ENCODE peak calls at places on chromosomes 7 and 10, in five cellular contexts. C, M, K, H and O are unnamed samples.

GRCh38 chr7:150941983-150942590 is 36.0 kb downstream of the KCNH2 start:
- DNase-seq in C (peak; percentile 84), M (no peak), K (peak; percentile 24), H (no peak), O (no peak)

GRCh38 chr10:69911571-69912528 is 110.1 kb downstream of the COL13A1 start:
- DNase-seq in C (no peak), M (peak; percentile 36), K (no peak), H (no peak), O (peak; percentile 77)

GRCh38 chr10:127945948-127946347 is 39.0 kb downstream of the PTPRE start:
- DNase-seq in C (no peak), M (no peak), K (no peak), H (no peak), O (no peak)

GRCh38 chr7:33982425-33982786 is 77.1 kb downstream of the BMPER start:
- DNase-seq in C (no peak), M (peak; percentile 31), K (no peak), H (peak; percentile 76), O (peak; percentile 60)

GRCh38 chr7:2670720-2671391 is 17.1 kb upstream of the AMZ1 start:
- DNase-seq in C (peak; percentile 87), M (peak; percentile 86), K (peak; percentile 57), H (peak; percentile 51), O (peak; percentile 65)

GRCh38 chr10:44984671-44985101 is 6.1 kb upstream of the DEPP1 start:
- DNase-seq in C (no peak), M (no peak), K (no peak), H (no peak), O (no peak)

GRCh38 chr7:117777335-117778150 is 95.7 kb downstream of the CTTNBP2 start:
- DNase-seq in C (no peak), M (no peak), K (no peak), H (no peak), O (no peak)

GRCh38 chr10:5400843-5401242 is 3.8 kb downstream of the TUBAL3 start:
- DNase-seq in C (no peak), M (no peak), K (no peak), H (no peak), O (no peak)

GRCh38 chr10:12873172-12873571 is 128.3 kb downstream of the CCDC3 start:
- DNase-seq in C (no peak), M (no peak), K (no peak), H (no peak), O (no peak)